ENCODE peak calls at places on chromosome 14, in seven cellular contexts. S, F, M, Q, R, C and W are unnamed samples.

GRCh38 chr14:77872971-77873370 is 73.1 kb downstream of the ADCK1 start:
- DNase-seq in C (no peak), S (no peak), Q (no peak), F (no peak), M (no peak), R (no peak), W (no peak)

GRCh38 chr14:102891556-102891955 is 30.9 kb upstream of the AMN start:
- DNase-seq in R (no peak), F (no peak), S (no peak), M (no peak), C (no peak), Q (peak), W (no peak)

GRCh38 chr14:39265032-39265431 is 31.3 kb downstream of the MIA2 start:
- DNase-seq in S (peak), Q (peak), F (no peak), C (peak), M (no peak), R (no peak), W (no peak)

GRCh38 chr14:44803239-44803905 is 158.4 kb downstream of the KLHL28 start:
- DNase-seq in Q (peak), C (peak), F (no peak), R (no peak), M (no peak), S (peak), W (no peak)

GRCh38 chr14:81273961-81274360 is 53.2 kb upstream of the GTF2A1 start:
- DNase-seq in F (no peak), S (no peak), Q (no peak), C (no peak), R (no peak), M (no peak), W (no peak)

GRCh38 chr14:36430662-36431084 is 89.4 kb downstream of the NKX2-1 start:
- DNase-seq in M (no peak), S (no peak), Q (no peak), R (no peak), C (no peak), F (no peak), W (no peak)

GRCh38 chr14:69088523-69089445 is 64.1 kb downstream of the DCAF5 start:
- DNase-seq in R (no peak), Q (peak), S (no peak), F (no peak), M (no peak), C (no peak), W (no peak)

GRCh38 chr14:23123419-23123818 is 4.4 kb upstream of the CEBPE start:
- DNase-seq in M (no peak), C (no peak), F (no peak), Q (no peak), S (no peak), R (no peak), W (no peak)

GRCh38 chr14:92731622-92732021 is 16.8 kb downstream of the LGMN start:
- DNase-seq in C (no peak), S (no peak), F (no peak), M (no peak), Q (no peak), R (no peak), W (no peak)

GRCh38 chr14:76936483-76936882 is 92.0 kb downstream of the IRF2BPL start:
- DNase-seq in R (no peak), F (no peak), Q (peak), S (no peak), M (no peak), C (no peak), W (no peak)